ENCODE peak calls at places on chromosome 11, in five cellular contexts. One of them, this sample, is unnamed.

GRCh38 chr11:115497303-115497702 is 6.9 kb downstream of the CADM1 start:
- DNase-seq in SK-N-SH: no peak
- DNase-seq in GM12878: peak
- DNase-seq in HepG2: peak
- DNase-seq in K562: no peak
- DNase-seq in this sample: no peak

GRCh38 chr11:78168539-78169477 is 19.6 kb downstream of the KCTD21 start:
- DNase-seq in SK-N-SH: peak
- DNase-seq in HepG2: peak
- DNase-seq in GM12878: no peak
- DNase-seq in K562: peak
- DNase-seq in this sample: no peak

GRCh38 chr11:113553235-113553634 is 78.0 kb upstream of the DRD2 start:
- DNase-seq in GM12878: no peak
- DNase-seq in K562: no peak
- DNase-seq in HepG2: no peak
- DNase-seq in SK-N-SH: no peak
- DNase-seq in this sample: no peak

GRCh38 chr11:87866951-87867350 is 308.3 kb downstream of the RAB38 start:
- DNase-seq in SK-N-SH: no peak
- DNase-seq in K562: no peak
- DNase-seq in HepG2: no peak
- DNase-seq in GM12878: no peak
- DNase-seq in this sample: no peak

GRCh38 chr11:80097146-80097545 is 656.3 kb upstream of the TENM4 start:
- DNase-seq in GM12878: no peak
- DNase-seq in HepG2: no peak
- DNase-seq in SK-N-SH: no peak
- DNase-seq in K562: no peak
- DNase-seq in this sample: no peak

GRCh38 chr11:19790831-19791552 is 78.4 kb downstream of the NAV2 start:
- DNase-seq in SK-N-SH: no peak
- DNase-seq in K562: no peak
- DNase-seq in GM12878: peak
- DNase-seq in HepG2: no peak
- DNase-seq in this sample: no peak

GRCh38 chr11:125468852-125469251 is 27.2 kb downstream of the FEZ1 start:
- DNase-seq in GM12878: no peak
- DNase-seq in SK-N-SH: no peak
- DNase-seq in HepG2: no peak
- DNase-seq in K562: no peak
- DNase-seq in this sample: no peak

GRCh38 chr11:106271686-106272085 is 194.2 kb downstream of the AASDHPPT start:
- DNase-seq in SK-N-SH: no peak
- DNase-seq in GM12878: no peak
- DNase-seq in K562: no peak
- DNase-seq in HepG2: no peak
- DNase-seq in this sample: no peak

GRCh38 chr11:88051386-88051785 is 123.9 kb downstream of the RAB38 start:
- DNase-seq in K562: no peak
- DNase-seq in GM12878: no peak
- DNase-seq in HepG2: peak
- DNase-seq in SK-N-SH: no peak
- DNase-seq in this sample: no peak

GRCh38 chr11:40247023-40247422 is 1212.4 kb downstream of the LRRC4C start:
- DNase-seq in HepG2: no peak
- DNase-seq in GM12878: no peak
- DNase-seq in SK-N-SH: no peak
- DNase-seq in K562: no peak
- DNase-seq in this sample: no peak

GRCh38 chr11:122285021-122285420 is 169.0 kb upstream of the BLID start:
- DNase-seq in K562: no peak
- DNase-seq in GM12878: no peak
- DNase-seq in SK-N-SH: no peak
- DNase-seq in HepG2: no peak
- DNase-seq in this sample: no peak

GRCh38 chr11:44286268-44286880 is 23.6 kb downstream of the ALX4 start:
- DNase-seq in GM12878: peak
- DNase-seq in SK-N-SH: peak
- DNase-seq in HepG2: peak
- DNase-seq in K562: peak
- DNase-seq in this sample: peak

GRCh38 chr11:7643323-7643722 is 30.0 kb downstream of the CYB5R2 start:
- DNase-seq in HepG2: no peak
- DNase-seq in GM12878: no peak
- DNase-seq in K562: no peak
- DNase-seq in SK-N-SH: no peak
- DNase-seq in this sample: no peak

GRCh38 chr11:93921695-93922468 is 71.5 kb upstream of the VSTM5 start:
- DNase-seq in SK-N-SH: peak
- DNase-seq in K562: peak
- DNase-seq in HepG2: peak
- DNase-seq in GM12878: peak
- DNase-seq in this sample: peak

GRCh38 chr11:96426356-96427103 is 36.7 kb downstream of the JRKL start:
- DNase-seq in HepG2: peak
- DNase-seq in K562: peak
- DNase-seq in SK-N-SH: peak
- DNase-seq in GM12878: no peak
- DNase-seq in this sample: no peak

GRCh38 chr11:110071197-110071596 is 22.0 kb upstream of the ZC3H12C start:
- DNase-seq in HepG2: no peak
- DNase-seq in K562: no peak
- DNase-seq in GM12878: no peak
- DNase-seq in SK-N-SH: no peak
- DNase-seq in this sample: no peak
- TF ChIP-seq GABPA in HepG2: no peak
- TF ChIP-seq GABPA in K562: no peak
- TF ChIP-seq GABPA in GM12878: no peak
- TF ChIP-seq GABPA in SK-N-SH: no peak
- TF ChIP-seq GABPA in this sample: no peak

DNA sequence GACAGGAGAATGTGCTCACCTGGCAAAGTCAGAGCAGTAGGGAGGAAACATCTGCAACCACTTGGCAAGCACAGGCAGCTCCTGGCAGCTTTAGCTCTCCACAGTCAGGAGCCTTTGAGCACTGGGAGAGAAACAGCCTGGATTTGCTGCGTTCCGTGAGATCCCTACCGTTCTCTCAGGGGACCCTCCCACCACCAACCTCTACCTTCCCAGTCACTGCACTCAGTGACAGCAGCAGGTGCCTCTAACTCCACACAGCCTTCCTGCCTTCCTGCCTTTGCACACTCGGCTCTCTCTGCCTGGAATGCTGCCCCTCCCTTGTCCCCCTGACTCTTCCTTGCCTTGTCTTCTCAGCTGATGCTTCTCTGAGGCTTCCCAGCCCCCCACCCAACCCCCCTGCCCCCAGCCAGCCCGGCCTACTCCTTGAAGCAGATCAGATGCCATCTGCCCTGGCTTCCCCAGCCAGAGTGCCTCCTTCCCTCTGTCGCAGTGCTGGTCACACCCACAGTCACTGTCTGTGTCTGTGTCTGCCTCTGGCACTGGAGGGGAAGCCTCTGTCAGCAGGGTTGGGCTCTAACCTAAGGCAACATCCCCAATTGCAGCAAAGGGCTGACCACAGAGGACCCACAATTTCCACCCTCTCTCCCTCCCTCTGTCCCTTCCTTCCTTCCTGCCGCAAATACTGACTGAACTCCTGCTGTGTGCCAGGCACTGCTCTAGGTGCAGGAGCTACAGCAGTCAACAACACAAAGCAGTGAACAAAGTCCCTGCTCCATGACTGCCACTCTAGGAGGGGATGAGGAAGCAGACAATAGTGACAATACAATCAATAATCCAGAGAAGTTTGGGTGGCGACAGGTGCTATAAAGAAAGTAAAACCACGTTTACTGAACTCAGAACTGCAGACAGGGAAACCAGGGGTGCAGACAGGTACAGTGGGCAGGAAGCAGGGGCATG is 14.8 kb upstream of the TSKU start:
- DNase-seq in HepG2: peak
- DNase-seq in SK-N-SH: no peak
- DNase-seq in GM12878: no peak
- DNase-seq in K562: no peak
- DNase-seq in this sample: peak
- TF ChIP-seq REST in HepG2: no peak
- TF ChIP-seq REST in SK-N-SH: no peak
- TF ChIP-seq REST in GM12878: no peak
- TF ChIP-seq REST in K562: no peak
- TF ChIP-seq REST in this sample: no peak

GRCh38 chr11:6474806-6475500 is 1.2 kb upstream of the TRIM3 start:
- DNase-seq in GM12878: no peak
- DNase-seq in SK-N-SH: no peak
- DNase-seq in HepG2: no peak
- DNase-seq in K562: no peak
- DNase-seq in this sample: no peak
- TF ChIP-seq POLR2AphosphoS5 in GM12878: no peak
- TF ChIP-seq POLR2AphosphoS5 in SK-N-SH: no peak
- TF ChIP-seq POLR2AphosphoS5 in HepG2: no peak
- TF ChIP-seq POLR2AphosphoS5 in K562: no peak
- TF ChIP-seq POLR2AphosphoS5 in this sample: no peak

DNA sequence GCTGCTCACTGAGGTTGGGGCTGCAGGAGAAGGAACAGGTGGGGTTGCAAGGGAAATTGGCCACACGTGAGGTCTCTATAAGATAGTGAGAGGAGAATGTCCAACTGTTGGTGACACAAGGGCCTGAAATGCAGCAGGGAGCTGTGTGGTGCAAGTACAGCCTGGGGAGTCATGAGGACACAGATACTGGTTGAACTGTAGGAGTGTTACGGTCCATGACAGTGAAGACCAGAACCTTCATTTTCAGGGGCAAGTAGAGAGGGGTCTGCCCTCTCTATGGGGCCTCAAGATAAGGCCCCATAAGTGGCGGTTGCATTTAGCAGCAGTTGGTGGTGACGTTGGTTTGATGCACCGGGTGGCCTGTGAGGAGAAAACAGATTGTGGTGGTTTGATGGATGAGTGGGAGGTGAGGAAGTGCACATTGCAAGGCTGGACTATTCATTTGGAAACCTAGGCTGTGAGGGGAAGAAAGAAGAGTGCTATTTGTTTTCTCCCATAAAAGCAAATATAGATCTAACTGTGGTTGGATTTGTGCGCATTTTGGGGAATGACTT is 39.4 kb downstream of the MICAL2 start:
- DNase-seq in HepG2: no peak
- DNase-seq in GM12878: no peak
- DNase-seq in K562: peak
- DNase-seq in SK-N-SH: no peak
- DNase-seq in this sample: peak
- TF ChIP-seq GABPA in HepG2: no peak
- TF ChIP-seq GABPA in GM12878: no peak
- TF ChIP-seq GABPA in K562: no peak
- TF ChIP-seq GABPA in SK-N-SH: no peak
- TF ChIP-seq GABPA in this sample: no peak

GRCh38 chr11:10319691-10320090 is 14.8 kb downstream of the ADM start:
- DNase-seq in HepG2: no peak
- DNase-seq in K562: no peak
- DNase-seq in GM12878: no peak
- DNase-seq in SK-N-SH: peak
- DNase-seq in this sample: no peak

GRCh38 chr11:10318527-10318802 is 13.6 kb downstream of the ADM start:
- DNase-seq in SK-N-SH: no peak
- DNase-seq in HepG2: no peak
- DNase-seq in GM12878: no peak
- DNase-seq in K562: no peak
- DNase-seq in this sample: no peak

GRCh38 chr11:10320164-10320563 is 15.3 kb downstream of the ADM start:
- DNase-seq in SK-N-SH: no peak
- DNase-seq in K562: no peak
- DNase-seq in HepG2: no peak
- DNase-seq in GM12878: no peak
- DNase-seq in this sample: no peak

GRCh38 chr11:10317281-10317755 is 12.4 kb downstream of the ADM start:
- DNase-seq in GM12878: no peak
- DNase-seq in HepG2: no peak
- DNase-seq in SK-N-SH: no peak
- DNase-seq in K562: no peak
- DNase-seq in this sample: no peak

GRCh38 chr11:10317776-10318526 is 13.1 kb downstream of the ADM start:
- DNase-seq in HepG2: no peak
- DNase-seq in SK-N-SH: no peak
- DNase-seq in K562: no peak
- DNase-seq in GM12878: peak
- DNase-seq in this sample: no peak
- TF ChIP-seq REST in HepG2: no peak
- TF ChIP-seq REST in SK-N-SH: no peak
- TF ChIP-seq REST in K562: no peak
- TF ChIP-seq REST in GM12878: no peak
- TF ChIP-seq REST in this sample: no peak

GRCh38 chr11:61872935-61873565 is 18.3 kb downstream of the FADS3 start:
- DNase-seq in K562: no peak
- DNase-seq in GM12878: no peak
- DNase-seq in HepG2: no peak
- DNase-seq in SK-N-SH: no peak
- DNase-seq in this sample: no peak

GRCh38 chr11:61869636-61870428 is 21.5 kb downstream of the FADS3 start:
- DNase-seq in SK-N-SH: no peak
- DNase-seq in K562: peak
- DNase-seq in HepG2: no peak
- DNase-seq in GM12878: no peak
- DNase-seq in this sample: no peak

GRCh38 chr11:61868601-61869476 is 22.5 kb downstream of the FADS3 start:
- DNase-seq in K562: no peak
- DNase-seq in HepG2: no peak
- DNase-seq in SK-N-SH: no peak
- DNase-seq in GM12878: no peak
- DNase-seq in this sample: no peak

GRCh38 chr11:61870429-61871039 is 20.8 kb downstream of the FADS3 start:
- DNase-seq in GM12878: no peak
- DNase-seq in HepG2: no peak
- DNase-seq in K562: peak
- DNase-seq in SK-N-SH: no peak
- DNase-seq in this sample: no peak

GRCh38 chr11:61871158-61871597 is 20.2 kb downstream of the FADS3 start:
- DNase-seq in SK-N-SH: peak
- DNase-seq in K562: peak
- DNase-seq in GM12878: no peak
- DNase-seq in HepG2: peak
- DNase-seq in this sample: peak
- TF ChIP-seq POLR2AphosphoS5 in SK-N-SH: no peak
- TF ChIP-seq POLR2AphosphoS5 in K562: no peak
- TF ChIP-seq POLR2AphosphoS5 in GM12878: no peak
- TF ChIP-seq POLR2AphosphoS5 in HepG2: no peak
- TF ChIP-seq POLR2AphosphoS5 in this sample: no peak

GRCh38 chr11:47109051-47109791 is 67.5 kb downstream of the ARFGAP2 start:
- DNase-seq in GM12878: no peak
- DNase-seq in SK-N-SH: no peak
- DNase-seq in HepG2: no peak
- DNase-seq in K562: no peak
- DNase-seq in this sample: no peak
- TF ChIP-seq GABPA in GM12878: no peak
- TF ChIP-seq GABPA in SK-N-SH: no peak
- TF ChIP-seq GABPA in HepG2: no peak
- TF ChIP-seq GABPA in K562: no peak
- TF ChIP-seq GABPA in this sample: no peak

GRCh38 chr11:12655842-12656241 is 18.4 kb upstream of the TEAD1 start:
- DNase-seq in GM12878: no peak
- DNase-seq in SK-N-SH: no peak
- DNase-seq in K562: no peak
- DNase-seq in HepG2: no peak
- DNase-seq in this sample: no peak
- TF ChIP-seq REST in GM12878: no peak
- TF ChIP-seq REST in SK-N-SH: no peak
- TF ChIP-seq REST in K562: no peak
- TF ChIP-seq REST in HepG2: no peak
- TF ChIP-seq REST in this sample: no peak

GRCh38 chr11:67508486-67509121 is 642 bp upstream of the CDK2AP2 start:
- DNase-seq in K562: peak
- DNase-seq in GM12878: peak
- DNase-seq in SK-N-SH: peak
- DNase-seq in HepG2: peak
- DNase-seq in this sample: peak
- TF ChIP-seq POLR2AphosphoS5 in K562: peak
- TF ChIP-seq POLR2AphosphoS5 in GM12878: peak
- TF ChIP-seq POLR2AphosphoS5 in SK-N-SH: no peak
- TF ChIP-seq POLR2AphosphoS5 in HepG2: no peak
- TF ChIP-seq POLR2AphosphoS5 in this sample: peak